ENCODE peak calls at places on chromosomes 13 and 19, in five cellular contexts. U is CD8-positive, alpha-beta T cell; K is NCI-H187; P is NCI-H2081; Y is AG09319. M is an unnamed sample.

GRCh38 chr13:29587645-29588044 is 7.8 kb downstream of the SLC7A1 start:
- DNase-seq in U (no peak), K (no peak), P (no peak), Y (no peak), M (no peak)

GRCh38 chr19:10677796-10678195 is 23.4 kb upstream of the QTRT1 start:
- DNase-seq in U (no peak), K (no peak), P (no peak), Y (no peak), M (no peak)

GRCh38 chr19:29530549-29531457 is 5.0 kb downstream of the VSTM2B start:
- DNase-seq in U (no peak), K (no peak), P (no peak), Y (no peak), M (no peak)

GRCh38 chr19:16336571-16336970 is 11.9 kb downstream of the KLF2 start:
- DNase-seq in U (no peak), K (no peak), P (no peak), Y (no peak), M (no peak)

GRCh38 chr19:45676851-45677263 is 8.8 kb downstream of the GIPR start:
- DNase-seq in U (no peak), K (no peak), P (no peak), Y (no peak), M (no peak)

GRCh38 chr13:64912141-64912540 is 2318.0 kb downstream of the PCDH9 start:
- DNase-seq in U (no peak), K (no peak), P (no peak), Y (no peak), M (peak)

GRCh38 chr13:97385854-97386253 is 48.1 kb upstream of the RAP2A start:
- DNase-seq in U (no peak), K (no peak), P (no peak), Y (no peak), M (no peak)

GRCh38 chr19:49667473-49667872 is 1.7 kb downstream of the BCL2L12 start:
- DNase-seq in U (no peak), K (no peak), P (no peak), Y (no peak), M (no peak)

GRCh38 chr13:30466358-30466714 is 600 bp upstream of the HMGB1 start:
- DNase-seq in U (no peak), K (no peak), P (no peak), Y (no peak), M (peak)

GRCh38 chr19:5430237-5430636 is 25.0 kb upstream of the ZNRF4 start:
- DNase-seq in U (no peak), K (no peak), P (no peak), Y (no peak), M (no peak)

GRCh38 chr13:30394798-30395191 is 27.5 kb upstream of the UBE2L5 start:
- DNase-seq in U (no peak), K (no peak), P (no peak), Y (no peak), M (no peak)

GRCh38 chr13:87893982-87894527 is 222.9 kb downstream of the SLITRK5 start:
- DNase-seq in U (no peak), K (no peak), P (no peak), Y (no peak), M (no peak)

GRCh38 chr19:42216653-42217521 is 590 bp downstream of the DEDD2 start:
- DNase-seq in U (no peak), K (no peak), P (peak), Y (no peak), M (peak)

GRCh38 chr19:55250262-55251036 is 8.4 kb downstream of the PPP6R1 start:
- DNase-seq in U (no peak), K (no peak), P (no peak), Y (no peak), M (no peak)

GRCh38 chr13:50127726-50128291 is 112.6 kb downstream of the KCNRG start:
- DNase-seq in U (no peak), K (no peak), P (no peak), Y (no peak), M (no peak)

GRCh38 chr13:67557642-67558241 is 327.6 kb upstream of the PCDH9 start:
- DNase-seq in U (no peak), K (no peak), P (no peak), Y (no peak), M (peak)

GRCh38 chr19:19747357-19748220 is 14.7 kb upstream of the ZNF14 start:
- DNase-seq in U (no peak), K (no peak), P (no peak), Y (no peak), M (no peak)

GRCh38 chr13:34894756-34895155 is 47.3 kb upstream of the NBEA start:
- DNase-seq in U (no peak), K (no peak), P (no peak), Y (no peak), M (no peak)

GRCh38 chr13:114034481-114034891 is 60.6 kb upstream of the C13orf46 start:
- DNase-seq in U (no peak), K (no peak), P (no peak), Y (no peak), M (no peak)

GRCh38 chr19:11649941-11650340 is 52.7 kb downstream of the ZNF627 start:
- DNase-seq in U (no peak), K (no peak), P (no peak), Y (no peak), M (no peak)

GRCh38 chr13:33932765-33933406 is 114.9 kb downstream of the RFC3 start:
- DNase-seq in U (no peak), K (no peak), P (no peak), Y (no peak), M (no peak)

GRCh38 chr13:61414136-61414535 is 1.5 kb downstream of the PCDH20 start:
- DNase-seq in U (no peak), K (no peak), P (no peak), Y (no peak), M (no peak)

M was measured in A172.